ENCODE peak calls at places on chromosomes 4 and X, in six cellular contexts. One of them, this sample, is unnamed.

GRCh38 chrX:136202889-136203288 is 48.3 kb downstream of the MAP7D3 start:
- DNase-seq in PC-3: peak; percentile 64
- DNase-seq in spleen: no peak
- DNase-seq in OCI-LY7: no peak
- DNase-seq in right atrium auricular region: no peak
- DNase-seq in suprapubic skin: no peak
- DNase-seq in this sample: no peak

GRCh38 chrX:112043997-112044396 is 38.6 kb downstream of the TRPC5 start:
- DNase-seq in PC-3: peak; percentile 52
- DNase-seq in spleen: no peak
- DNase-seq in OCI-LY7: peak; percentile 2
- DNase-seq in right atrium auricular region: no peak
- DNase-seq in suprapubic skin: no peak
- DNase-seq in this sample: no peak

GRCh38 chr4:109816082-109816442 is 500 bp downstream of the GAR1 start:
- DNase-seq in PC-3: no peak
- DNase-seq in spleen: peak; percentile 86
- DNase-seq in OCI-LY7: peak; percentile 30
- DNase-seq in right atrium auricular region: no peak
- DNase-seq in suprapubic skin: no peak
- DNase-seq in this sample: no peak

GRCh38 chr4:6217716-6218381 is 17.5 kb upstream of the JAKMIP1 start:
- DNase-seq in PC-3: no peak
- DNase-seq in spleen: no peak
- DNase-seq in OCI-LY7: no peak
- DNase-seq in right atrium auricular region: no peak
- DNase-seq in suprapubic skin: no peak
- DNase-seq in this sample: no peak

GRCh38 chr4:155906554-155907247 is 3.2 kb downstream of the TDO2 start:
- DNase-seq in PC-3: peak; percentile 92
- DNase-seq in spleen: no peak
- DNase-seq in OCI-LY7: no peak
- DNase-seq in right atrium auricular region: no peak
- DNase-seq in suprapubic skin: no peak
- DNase-seq in this sample: no peak

GRCh38 chr4:108036252-108036651 is 46.6 kb downstream of the HADH start:
- DNase-seq in PC-3: no peak
- DNase-seq in spleen: no peak
- DNase-seq in OCI-LY7: peak; percentile 98
- DNase-seq in right atrium auricular region: no peak
- DNase-seq in suprapubic skin: no peak
- DNase-seq in this sample: no peak

GRCh38 chrX:129959493-129959832 is 23.0 kb upstream of the BCORL1 start:
- DNase-seq in PC-3: no peak
- DNase-seq in spleen: no peak
- DNase-seq in OCI-LY7: no peak
- DNase-seq in right atrium auricular region: no peak
- DNase-seq in suprapubic skin: no peak
- DNase-seq in this sample: no peak

GRCh38 chr4:152535236-152535902 is 523 bp downstream of the FBXW7 start:
- DNase-seq in PC-3: no peak
- DNase-seq in spleen: no peak
- DNase-seq in OCI-LY7: peak; percentile 36
- DNase-seq in right atrium auricular region: no peak
- DNase-seq in suprapubic skin: no peak
- DNase-seq in this sample: peak; percentile 77

GRCh38 chr4:165945991-165946390 is 73.0 kb downstream of the TLL1 start:
- DNase-seq in PC-3: no peak
- DNase-seq in spleen: no peak
- DNase-seq in OCI-LY7: no peak
- DNase-seq in right atrium auricular region: no peak
- DNase-seq in suprapubic skin: no peak
- DNase-seq in this sample: no peak

GRCh38 chr4:153467154-153467896 is 1.2 kb downstream of the TMEM131L start:
- DNase-seq in PC-3: peak; percentile 75
- DNase-seq in spleen: peak; percentile 97
- DNase-seq in OCI-LY7: peak; percentile 98
- DNase-seq in right atrium auricular region: no peak
- DNase-seq in suprapubic skin: no peak
- DNase-seq in this sample: no peak

GRCh38 chr4:172978848-172979247 is 189.8 kb upstream of the GALNT7 start:
- DNase-seq in PC-3: no peak
- DNase-seq in spleen: no peak
- DNase-seq in OCI-LY7: no peak
- DNase-seq in right atrium auricular region: no peak
- DNase-seq in suprapubic skin: no peak
- DNase-seq in this sample: no peak

GRCh38 chrX:108000751-108001150 is 18.6 kb upstream of the TEX13B start:
- DNase-seq in PC-3: peak; percentile 10
- DNase-seq in spleen: no peak
- DNase-seq in OCI-LY7: no peak
- DNase-seq in right atrium auricular region: no peak
- DNase-seq in suprapubic skin: no peak
- DNase-seq in this sample: no peak

GRCh38 chr4:15295421-15296162 is 132.2 kb upstream of the C1QTNF7 start:
- DNase-seq in PC-3: peak; percentile 1
- DNase-seq in spleen: no peak
- DNase-seq in OCI-LY7: no peak
- DNase-seq in right atrium auricular region: no peak
- DNase-seq in suprapubic skin: no peak
- DNase-seq in this sample: no peak

GRCh38 chr4:57554693-57555092 is 444.5 kb upstream of the IGFBP7 start:
- DNase-seq in PC-3: no peak
- DNase-seq in spleen: no peak
- DNase-seq in OCI-LY7: no peak
- DNase-seq in right atrium auricular region: no peak
- DNase-seq in suprapubic skin: no peak
- DNase-seq in this sample: no peak

GRCh38 chr4:140839396-140839795 is 83.2 kb upstream of the TBC1D9 start:
- DNase-seq in PC-3: no peak
- DNase-seq in spleen: no peak
- DNase-seq in OCI-LY7: no peak
- DNase-seq in right atrium auricular region: no peak
- DNase-seq in suprapubic skin: no peak
- DNase-seq in this sample: no peak

GRCh38 chr4:140839888-140840790 is 84.0 kb upstream of the TBC1D9 start:
- DNase-seq in PC-3: no peak
- DNase-seq in spleen: no peak
- DNase-seq in OCI-LY7: no peak
- DNase-seq in right atrium auricular region: no peak
- DNase-seq in suprapubic skin: no peak
- DNase-seq in this sample: no peak

GRCh38 chr4:140837742-140838141 is 81.6 kb upstream of the TBC1D9 start:
- DNase-seq in PC-3: no peak
- DNase-seq in spleen: no peak
- DNase-seq in OCI-LY7: peak; percentile 16
- DNase-seq in right atrium auricular region: no peak
- DNase-seq in suprapubic skin: no peak
- DNase-seq in this sample: no peak

DNA sequence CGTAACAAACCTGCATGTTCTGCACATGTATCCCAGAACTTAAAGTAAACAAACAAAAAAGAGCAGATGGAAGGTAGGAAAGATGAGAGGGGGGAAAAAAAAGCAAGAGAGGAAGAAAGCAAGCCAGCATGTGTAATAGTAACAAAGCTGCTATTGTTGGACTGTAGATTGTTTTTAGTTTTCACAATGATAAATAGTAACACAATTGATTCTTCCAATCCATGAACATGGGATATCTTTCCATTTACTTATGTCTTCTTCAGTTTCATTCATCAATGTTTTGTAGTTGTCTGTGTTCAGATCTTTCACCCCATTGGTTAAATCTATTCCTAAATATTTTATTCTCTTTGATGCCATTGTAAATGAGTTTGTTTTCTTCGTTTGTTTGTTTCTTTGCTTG is 85.0 kb upstream of the TBC1D9 start:
- DNase-seq in PC-3: no peak
- DNase-seq in spleen: no peak
- DNase-seq in OCI-LY7: no peak
- DNase-seq in right atrium auricular region: no peak
- DNase-seq in suprapubic skin: no peak
- DNase-seq in this sample: no peak
- H3K27ac ChIP-seq in PC-3: no peak overlapping the region
- H3K27ac ChIP-seq in spleen: no peak overlapping the region
- H3K27ac ChIP-seq in OCI-LY7: no peak overlapping the region
- H3K27ac ChIP-seq in right atrium auricular region: no peak overlapping the region
- H3K27ac ChIP-seq in suprapubic skin: no peak overlapping the region
- H3K27ac ChIP-seq in this sample: no peak overlapping the region

GRCh38 chrX:9729161-9729885 is 36.3 kb downstream of the GPR143 start:
- DNase-seq in PC-3: no peak
- DNase-seq in spleen: no peak
- DNase-seq in OCI-LY7: no peak
- DNase-seq in right atrium auricular region: no peak
- DNase-seq in suprapubic skin: no peak
- DNase-seq in this sample: no peak

GRCh38 chrX:9730078-9730477 is 35.6 kb downstream of the GPR143 start:
- DNase-seq in PC-3: no peak
- DNase-seq in spleen: no peak
- DNase-seq in OCI-LY7: no peak
- DNase-seq in right atrium auricular region: no peak
- DNase-seq in suprapubic skin: no peak
- DNase-seq in this sample: no peak

GRCh38 chrX:9728271-9728670 is 37.4 kb downstream of the GPR143 start:
- DNase-seq in PC-3: no peak
- DNase-seq in spleen: no peak
- DNase-seq in OCI-LY7: peak; percentile 11
- DNase-seq in right atrium auricular region: no peak
- DNase-seq in suprapubic skin: no peak
- DNase-seq in this sample: no peak

DNA sequence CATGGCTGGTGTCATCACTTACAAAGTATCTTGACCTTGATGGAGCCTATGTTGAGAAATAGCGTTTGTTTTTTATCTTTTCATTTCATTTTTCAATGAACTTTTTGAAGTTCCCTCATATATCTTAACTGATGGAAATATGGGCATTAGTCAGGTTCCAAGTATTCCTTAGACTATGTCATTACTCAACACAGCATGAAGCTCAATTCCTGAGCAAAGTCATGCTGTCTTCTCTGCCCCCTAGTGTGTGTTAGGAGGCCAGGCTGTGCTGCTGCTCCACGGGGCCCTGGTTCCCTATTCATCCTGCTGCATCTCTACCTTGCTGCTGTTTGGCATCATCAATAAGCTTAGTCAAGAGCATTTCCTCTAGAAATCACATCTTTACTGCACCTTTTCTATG is 40.9 kb downstream of the GPR143 start:
- DNase-seq in PC-3: no peak
- DNase-seq in spleen: no peak
- DNase-seq in OCI-LY7: no peak
- DNase-seq in right atrium auricular region: no peak
- DNase-seq in suprapubic skin: no peak
- DNase-seq in this sample: no peak
- TF ChIP-seq CTCF in PC-3: no peak
- TF ChIP-seq CTCF in spleen: no peak
- TF ChIP-seq CTCF in OCI-LY7: no peak
- TF ChIP-seq CTCF in right atrium auricular region: no peak
- TF ChIP-seq CTCF in suprapubic skin: no peak
- TF ChIP-seq CTCF in this sample: no peak

GRCh38 chrX:148609766-148610698 is 109.6 kb downstream of the AFF2 start:
- DNase-seq in PC-3: no peak
- DNase-seq in spleen: no peak
- DNase-seq in OCI-LY7: peak; percentile 86
- DNase-seq in right atrium auricular region: no peak
- DNase-seq in suprapubic skin: no peak
- DNase-seq in this sample: no peak
- H3K4me3 ChIP-seq in PC-3: no peak overlapping the region
- H3K4me3 ChIP-seq in spleen: peak overlapping the region; percentile 50
- H3K4me3 ChIP-seq in OCI-LY7: peak overlapping the region; percentile 60
- H3K4me3 ChIP-seq in right atrium auricular region: no peak overlapping the region
- H3K4me3 ChIP-seq in suprapubic skin: no peak overlapping the region
- H3K4me3 ChIP-seq in this sample: no peak overlapping the region

DNA sequence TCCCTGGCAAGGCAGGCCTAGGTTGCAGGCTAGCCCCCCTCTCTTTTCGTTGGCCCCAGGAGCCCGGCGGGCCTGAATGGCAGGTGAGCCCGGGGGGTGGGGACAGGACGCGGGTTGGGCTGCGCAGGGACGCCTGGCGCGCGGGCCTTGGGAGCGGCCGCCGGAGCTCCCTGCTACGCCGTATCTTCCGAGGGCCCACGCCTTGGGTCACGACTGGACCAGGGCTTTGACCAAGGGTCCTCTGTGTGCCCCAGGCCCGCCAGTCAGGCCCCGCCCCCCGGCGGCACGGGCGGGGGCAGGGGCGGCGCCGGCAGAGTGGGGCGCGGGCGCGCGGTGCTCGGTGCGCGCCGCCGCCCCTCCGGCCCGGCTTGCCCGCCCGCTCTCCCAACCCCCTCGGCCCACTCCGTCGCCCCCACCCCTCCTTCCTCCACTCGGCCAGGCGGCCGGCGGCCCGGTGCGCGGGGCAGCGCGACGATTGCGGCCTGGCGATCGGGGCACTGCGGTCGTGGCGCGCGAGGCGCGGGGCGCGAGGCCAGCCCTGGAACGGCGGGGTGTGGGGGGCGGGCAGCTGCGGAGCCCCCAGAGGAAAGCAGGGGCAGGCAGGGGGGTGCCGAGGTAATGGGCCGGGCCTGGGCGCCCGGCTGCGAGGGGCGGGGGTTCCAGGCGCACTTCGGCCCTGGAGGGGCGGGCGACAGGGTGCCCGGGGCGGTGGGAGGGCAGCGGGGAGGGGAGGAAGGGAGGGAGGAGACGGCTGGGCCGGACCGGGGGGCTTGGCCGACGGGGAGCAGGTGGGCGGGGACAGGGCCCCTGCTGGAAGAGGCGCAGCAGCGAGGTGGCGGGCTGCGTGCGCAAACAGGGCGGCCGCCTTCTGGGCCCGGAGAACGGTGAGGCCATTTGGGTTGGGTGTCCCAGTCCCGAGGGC is at the start of gene PRRG3:
- DNase-seq in PC-3: no peak
- DNase-seq in spleen: no peak
- DNase-seq in OCI-LY7: no peak
- DNase-seq in right atrium auricular region: no peak
- DNase-seq in suprapubic skin: no peak
- DNase-seq in this sample: no peak
- H3K27ac ChIP-seq in PC-3: no peak within 1 kb of the TSS
- H3K27ac ChIP-seq in spleen: no peak within 1 kb of the TSS
- H3K27ac ChIP-seq in OCI-LY7: no peak within 1 kb of the TSS
- H3K27ac ChIP-seq in right atrium auricular region: no peak within 1 kb of the TSS
- H3K27ac ChIP-seq in suprapubic skin: peak within 1 kb of the TSS; percentile 56
- H3K27ac ChIP-seq in this sample: no peak within 1 kb of the TSS

GRCh38 chrX:79592259-79592658 is 225.1 kb upstream of the ITM2A start:
- DNase-seq in PC-3: peak; percentile 5
- DNase-seq in spleen: no peak
- DNase-seq in OCI-LY7: no peak
- DNase-seq in right atrium auricular region: no peak
- DNase-seq in suprapubic skin: no peak
- DNase-seq in this sample: no peak
- TF ChIP-seq CTCF in PC-3: no peak
- TF ChIP-seq CTCF in spleen: no peak
- TF ChIP-seq CTCF in OCI-LY7: peak; percentile 45
- TF ChIP-seq CTCF in right atrium auricular region: peak; percentile 14
- TF ChIP-seq CTCF in suprapubic skin: no peak
- TF ChIP-seq CTCF in this sample: no peak

GRCh38 chr4:2059726-2060577 is 825 bp downstream of the NAT8L start:
- DNase-seq in PC-3: no peak
- DNase-seq in spleen: peak; percentile 51
- DNase-seq in OCI-LY7: no peak
- DNase-seq in right atrium auricular region: no peak
- DNase-seq in suprapubic skin: no peak
- DNase-seq in this sample: no peak
- H3K4me3 ChIP-seq in PC-3: peak overlapping the region; percentile 43
- H3K4me3 ChIP-seq in spleen: peak overlapping the region; percentile 78
- H3K4me3 ChIP-seq in OCI-LY7: no peak overlapping the region
- H3K4me3 ChIP-seq in right atrium auricular region: peak overlapping the region; percentile 57
- H3K4me3 ChIP-seq in suprapubic skin: peak overlapping the region; percentile 52
- H3K4me3 ChIP-seq in this sample: peak overlapping the region; percentile 75